ENCODE peak calls at places on chromosomes 12 and 14, in six cellular contexts. W is OCI-LY7, K is left ventricle myocardium inferior, Q is kidney epithelial cell, V is esophagus squamous epithelium, J is astrocyte of the spinal cord. Y is an unnamed sample.

GRCh38 chr12:68587448-68587873 is 23.2 kb upstream of the RAP1B start:
- DNase-seq in V (no peak), K (no peak), W (peak; percentile 53), J (peak; percentile 15), Q (no peak), Y (no peak)

GRCh38 chr12:81245458-81245857 is 167.6 kb downstream of the ACSS3 start:
- DNase-seq in W (no peak), K (no peak), Q (no peak), V (no peak), J (no peak), Y (no peak)

GRCh38 chr12:113228394-113229028 is 7.2 kb downstream of the TPCN1 start:
- DNase-seq in K (no peak), Q (no peak), V (no peak), J (no peak), W (no peak), Y (no peak)

GRCh38 chr14:60805881-60806569 is 71.5 kb downstream of the MNAT1 start:
- DNase-seq in W (no peak), K (no peak), Q (peak; percentile 7), J (peak; percentile 77), V (no peak), Y (peak; percentile 16)

GRCh38 chr12:111557271-111558106 is 41.6 kb downstream of the ATXN2 start:
- DNase-seq in V (no peak), J (peak; percentile 19), W (no peak), K (no peak), Q (no peak), Y (no peak)

GRCh38 chr14:24986206-24986893 is 63.6 kb downstream of the STXBP6 start:
- DNase-seq in Q (no peak), V (no peak), W (no peak), J (peak; percentile 22), K (peak; percentile 28), Y (peak; percentile 80)

GRCh38 chr14:59363545-59364226 is 101.5 kb downstream of the GPR135 start:
- DNase-seq in Q (no peak), W (no peak), K (no peak), V (no peak), J (peak; percentile 27), Y (no peak)

GRCh38 chr12:22865822-22866221 is 240.9 kb downstream of the ETNK1 start:
- DNase-seq in V (no peak), W (no peak), Q (no peak), J (no peak), K (no peak), Y (no peak)

GRCh38 chr12:118136559-118137003 is 657 bp downstream of the PEBP1 start:
- DNase-seq in J (peak; percentile 35), V (peak; percentile 2), W (peak; percentile 35), Q (no peak), K (peak; percentile 46), Y (no peak)

GRCh38 chr12:34219046-34219770 is 196.9 kb downstream of the ALG10 start:
- DNase-seq in Q (no peak), K (no peak), V (no peak), W (no peak), J (no peak), Y (no peak)

GRCh38 chr12:53325539-53326061 is 4.2 kb upstream of the AAAS start:
- DNase-seq in J (no peak), W (peak; percentile 39), K (peak; percentile 38), V (no peak), Q (no peak), Y (no peak)

GRCh38 chr12:120887253-120888043 is 16.7 kb downstream of the SPPL3 start:
- DNase-seq in W (no peak), Q (no peak), K (no peak), J (no peak), V (no peak), Y (no peak)

GRCh38 chr14:22982013-22982476 is 306 bp downstream of the AJUBA start:
- DNase-seq in V (no peak), W (no peak), J (no peak), Q (no peak), K (no peak), Y (no peak)

GRCh38 chr12:25806271-25806670 is 152.2 kb upstream of the RASSF8 start:
- DNase-seq in V (no peak), Q (no peak), J (peak; percentile 72), K (no peak), W (no peak), Y (no peak)

GRCh38 chr12:121765573-121765972 is 27.9 kb downstream of the RHOF start:
- DNase-seq in J (peak; percentile 92), Q (no peak), K (no peak), V (no peak), W (no peak), Y (peak; percentile 80)

GRCh38 chr14:51614707-51615106 is 37.0 kb upstream of the FRMD6 start:
- DNase-seq in V (no peak), J (peak; percentile 54), K (no peak), Q (no peak), W (no peak), Y (peak; percentile 71)

GRCh38 chr14:33475623-33476022 is 475.3 kb downstream of the EGLN3 start:
- DNase-seq in W (peak; percentile 11), K (no peak), Q (peak; percentile 14), V (no peak), J (peak; percentile 49), Y (peak; percentile 19)

GRCh38 chr12:117967512-117967911 is 1.3 kb downstream of the KSR2 start:
- DNase-seq in Q (no peak), V (no peak), W (no peak), K (no peak), J (no peak), Y (no peak)

GRCh38 chr12:64666054-64666914 is 56.0 kb downstream of the RASSF3 start:
- DNase-seq in W (peak; percentile 15), Q (no peak), K (no peak), V (no peak), J (peak; percentile 38), Y (no peak)

GRCh38 chr12:64665506-64665905 is 55.2 kb downstream of the RASSF3 start:
- DNase-seq in W (peak; percentile 48), J (no peak), Q (no peak), K (no peak), V (no peak), Y (no peak)

GRCh38 chr12:64658892-64659481 is 48.7 kb downstream of the RASSF3 start:
- DNase-seq in Q (no peak), W (no peak), J (no peak), V (no peak), K (no peak), Y (no peak)

GRCh38 chr12:64660237-64661018 is 50.1 kb downstream of the RASSF3 start:
- DNase-seq in Q (no peak), V (no peak), K (no peak), J (no peak), W (no peak), Y (no peak)

GRCh38 chr12:64663019-64663418 is 52.7 kb downstream of the RASSF3 start:
- DNase-seq in K (no peak), J (no peak), Q (no peak), V (no peak), W (no peak), Y (no peak)
- H3K4me3 ChIP-seq in K (no peak overlapping the region), J (no peak overlapping the region), Q (no peak overlapping the region), V (no peak overlapping the region), W (no peak overlapping the region), Y (no peak overlapping the region)

GRCh38 chr12:132489602-132490239 is at the start of gene FBRSL1:
- DNase-seq in V (peak; percentile 94), Q (peak; percentile 9), K (peak; percentile 89), J (peak; percentile 77), W (peak; percentile 92), Y (peak; percentile 42)
- TF ChIP-seq CTCF in V (no peak), Q (no peak), K (no peak), J (no peak), W (no peak), Y (no peak)

DNA sequence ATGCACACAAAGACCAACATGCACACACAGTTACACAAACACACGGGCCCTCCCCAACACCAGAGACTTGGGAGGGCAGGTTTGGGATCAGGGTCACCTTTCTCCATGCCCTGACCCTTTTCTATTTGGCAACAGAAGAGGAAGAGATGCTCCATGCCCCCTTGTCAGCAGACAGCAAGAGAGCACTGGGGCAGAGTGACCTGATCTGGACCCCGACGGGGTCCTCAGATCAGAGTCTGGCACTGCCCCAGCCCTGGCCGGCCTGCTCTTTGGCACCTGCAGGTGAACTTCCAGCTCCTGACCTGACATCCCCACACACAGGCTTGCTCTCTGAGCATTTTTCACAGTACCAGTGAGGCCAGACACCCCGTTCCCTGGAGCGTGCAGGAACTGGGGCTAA is 21.4 kb downstream of the ADCY6 start:
- DNase-seq in W (no peak), K (no peak), V (no peak), Q (no peak), J (no peak), Y (no peak)
- H3K4me3 ChIP-seq in W (no peak overlapping the region), K (no peak overlapping the region), V (no peak overlapping the region), Q (no peak overlapping the region), J (no peak overlapping the region), Y (no peak overlapping the region)

GRCh38 chr14:73283592-73284379 is 46.5 kb downstream of the PAPLN start:
- DNase-seq in W (no peak), J (peak; percentile 35), K (no peak), V (no peak), Q (no peak), Y (peak; percentile 18)
- TF ChIP-seq CTCF in W (peak; percentile 35), J (peak; percentile 50), K (no peak), V (no peak), Q (peak; percentile 48), Y (peak; percentile 61)

GRCh38 chr14:99708449-99708848 is 24.4 kb downstream of the CYP46A1 start:
- DNase-seq in K (no peak), W (no peak), V (no peak), Q (no peak), J (no peak), Y (no peak)

GRCh38 chr14:99707921-99708320 is 23.8 kb downstream of the CYP46A1 start:
- DNase-seq in K (no peak), J (no peak), V (no peak), Q (no peak), W (no peak), Y (no peak)

GRCh38 chr14:99704037-99704436 is 19.9 kb downstream of the CYP46A1 start:
- DNase-seq in J (no peak), V (no peak), K (no peak), W (no peak), Q (no peak), Y (no peak)

GRCh38 chr14:99706121-99706900 is 22.2 kb downstream of the CYP46A1 start:
- DNase-seq in W (no peak), Q (no peak), J (no peak), K (no peak), V (no peak), Y (no peak)

DNA sequence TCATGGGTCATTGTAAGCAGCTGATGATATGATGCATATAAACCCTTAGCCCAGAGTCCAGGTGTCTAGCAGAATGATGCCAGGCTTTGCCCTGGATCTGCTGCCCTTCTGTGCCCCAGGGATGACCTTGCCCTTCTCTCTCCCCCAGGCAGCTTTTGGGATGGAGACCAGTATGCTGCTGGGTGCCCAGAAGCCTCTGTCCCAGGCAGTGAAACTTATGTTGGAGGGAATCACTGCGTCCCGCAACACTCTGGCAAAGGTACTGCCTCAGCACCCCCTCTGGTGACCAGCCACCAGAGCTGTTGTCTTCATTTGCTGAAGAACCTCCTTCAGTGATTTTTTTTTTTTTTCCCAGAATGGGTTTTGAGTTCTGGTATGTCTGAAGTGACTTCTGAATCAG is 23.3 kb downstream of the CYP46A1 start:
- DNase-seq in K (no peak), V (no peak), J (no peak), Q (no peak), W (no peak), Y (no peak)
- H3K4me3 ChIP-seq in K (no peak overlapping the region), V (no peak overlapping the region), J (no peak overlapping the region), Q (no peak overlapping the region), W (no peak overlapping the region), Y (no peak overlapping the region)

Y was measured in astrocyte of the cerebellum.